ENCODE peak calls at places on chromosomes 11 and 22, in nine cellular contexts. L, B, F, U, K, H, G, O and W are unnamed samples.

GRCh38 chr11:132007184-132007583 is 636.8 kb downstream of the NTM start:
- DNase-seq in F (no peak), B (no peak), L (no peak), K (no peak), H (no peak), U (no peak), O (no peak), G (no peak), W (no peak)

GRCh38 chr22:29344137-29344536 is 28.6 kb upstream of the RASL10A start:
- DNase-seq in B (peak), H (peak), O (no peak), G (peak), F (peak), K (no peak), L (peak), U (peak), W (no peak)

GRCh38 chr11:121418625-121419114 is 33.4 kb upstream of the SORL1 start:
- DNase-seq in L (no peak), O (no peak), H (no peak), B (no peak), K (no peak), U (peak), G (no peak), F (no peak), W (no peak)

GRCh38 chr11:128715691-128716153 is 21.9 kb downstream of the FLI1 start:
- DNase-seq in G (no peak), U (peak), K (no peak), L (no peak), O (no peak), F (no peak), B (no peak), H (peak), W (no peak)

GRCh38 chr22:50308597-50308935 is 1.1 kb upstream of the PLXNB2 start:
- DNase-seq in O (no peak), K (no peak), F (no peak), L (no peak), G (no peak), H (no peak), B (no peak), U (peak), W (peak)

GRCh38 chr11:127640822-127641485 is 640.4 kb upstream of the KIRREL3 start:
- DNase-seq in U (no peak), H (peak), B (peak), L (no peak), O (no peak), K (no peak), F (no peak), G (no peak), W (no peak)

GRCh38 chr22:31605851-31606585 is 56.0 kb downstream of the PISD start:
- DNase-seq in K (peak), F (no peak), U (no peak), L (no peak), G (peak), O (no peak), H (no peak), B (no peak), W (peak)

GRCh38 chr11:77236901-77237300 is 64.6 kb downstream of the GDPD4 start:
- DNase-seq in H (no peak), B (no peak), U (no peak), L (no peak), G (no peak), K (no peak), F (no peak), O (no peak), W (no peak)

GRCh38 chr22:48740731-48741405 is 1086.8 kb downstream of the BRD1 start:
- DNase-seq in F (no peak), U (no peak), H (no peak), O (no peak), K (no peak), B (no peak), L (no peak), G (no peak), W (no peak)

GRCh38 chr11:64736654-64737053 is 7.3 kb downstream of the RASGRP2 start:
- DNase-seq in U (no peak), G (no peak), O (no peak), H (no peak), B (no peak), F (no peak), L (no peak), K (no peak), W (no peak)

GRCh38 chr11:64741393-64742086 is 2.4 kb downstream of the RASGRP2 start:
- DNase-seq in L (no peak), F (no peak), U (no peak), G (no peak), O (no peak), H (no peak), B (no peak), K (no peak), W (no peak)

GRCh38 chr11:64742940-64743590 is 877 bp downstream of the RASGRP2 start:
- DNase-seq in F (no peak), U (peak), O (no peak), H (no peak), K (no peak), G (no peak), L (peak), B (no peak), W (no peak)

GRCh38 chr11:64742087-64742939 is 1.6 kb downstream of the RASGRP2 start:
- DNase-seq in F (no peak), K (no peak), B (no peak), L (no peak), H (no peak), U (no peak), G (no peak), O (no peak), W (no peak)

DNA sequence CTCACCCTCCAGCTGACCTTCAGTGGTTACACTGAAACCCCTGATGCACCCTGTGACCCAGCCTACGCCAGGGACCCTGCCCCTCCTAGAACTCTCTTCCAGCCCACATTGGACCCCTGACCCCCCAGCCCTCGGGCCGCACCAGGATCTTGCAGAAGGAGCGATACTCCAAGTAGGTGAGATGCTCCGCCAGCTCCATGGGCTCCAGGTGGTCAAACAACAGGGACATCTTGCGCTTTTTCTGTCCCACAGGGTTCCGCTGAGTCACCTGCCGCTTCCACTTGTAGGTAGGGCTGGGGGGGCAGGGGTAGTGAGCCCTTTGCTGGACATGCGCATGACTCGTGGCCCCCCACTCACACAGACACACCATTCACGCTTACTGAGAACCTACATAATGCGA is 4.1 kb downstream of the RASGRP2 start:
- DNase-seq in U (no peak), F (no peak), K (no peak), H (no peak), B (no peak), G (no peak), L (no peak), O (no peak), W (no peak)
- H3K4me3 ChIP-seq in U (no peak), F (no peak), K (no peak), H (no peak), B (no peak), G (no peak), L (no peak), O (no peak), W (no peak)

DNA sequence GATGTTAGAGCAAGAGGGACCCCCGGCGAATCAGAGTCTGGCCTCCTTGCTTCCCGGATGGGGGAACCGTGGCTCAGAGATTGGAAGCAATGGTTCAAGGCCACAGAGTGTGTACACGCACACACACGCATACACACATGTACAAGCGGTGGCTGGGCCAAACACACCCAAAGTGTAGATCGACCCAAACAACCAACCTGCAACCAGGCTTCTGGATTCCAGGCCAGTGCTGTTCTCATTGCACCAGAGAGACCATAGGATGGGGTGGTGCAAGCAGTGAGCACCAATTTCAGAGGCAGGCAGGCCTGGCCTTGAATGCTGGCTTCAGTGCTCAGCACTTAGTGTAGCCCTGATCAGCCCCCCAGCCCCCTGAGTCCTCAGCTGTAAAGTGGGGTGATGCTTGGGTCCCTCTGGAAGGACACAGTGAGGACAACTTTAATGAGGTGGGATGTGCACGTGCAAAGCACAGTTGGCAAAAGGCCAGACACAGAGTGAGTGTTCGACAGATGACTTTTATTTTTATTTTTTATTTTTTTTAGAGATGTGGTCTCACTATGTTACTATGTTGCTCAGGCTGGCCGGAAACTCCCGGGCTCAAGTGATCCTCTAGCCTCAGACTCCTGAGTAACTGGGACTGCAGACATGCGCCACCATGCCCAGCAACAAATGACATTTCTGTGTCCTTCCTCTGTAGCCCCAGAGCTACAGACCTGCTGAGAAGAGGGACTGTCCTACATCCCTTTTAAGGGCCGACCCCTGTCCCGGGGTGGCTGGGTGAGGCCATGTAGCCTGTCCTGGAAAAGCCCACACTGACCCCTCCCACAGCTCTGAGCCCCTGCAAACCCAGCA is 7.1 kb upstream of the C11orf96 start:
- DNase-seq in G (no peak), F (no peak), L (no peak), K (no peak), B (no peak), O (no peak), H (no peak), U (no peak), W (no peak)
- H3K4me3 ChIP-seq in G (no peak), F (no peak), L (no peak), K (no peak), B (no peak), O (no peak), H (no peak), U (no peak), W (no peak)

GRCh38 chr22:23858484-23858815 is 775 bp downstream of the SLC2A11 start:
- DNase-seq in K (no peak), H (no peak), G (no peak), F (no peak), B (no peak), U (no peak), L (no peak), O (no peak), W (no peak)

GRCh38 chr22:23857606-23858483 is at the start of gene SLC2A11:
- DNase-seq in U (peak), B (peak), G (peak), K (peak), F (peak), H (peak), O (peak), L (peak), W (peak)

GRCh38 chr22:23859201-23859600 is 1.5 kb downstream of the SLC2A11 start:
- DNase-seq in U (no peak), K (no peak), H (no peak), O (no peak), L (no peak), F (no peak), G (no peak), B (no peak), W (no peak)

GRCh38 chr22:23862103-23862502 is 4.4 kb downstream of the SLC2A11 start:
- DNase-seq in U (peak), G (peak), O (no peak), K (no peak), L (peak), H (peak), B (no peak), F (no peak), W (no peak)

GRCh38 chr22:23856721-23857605 is 712 bp upstream of the SLC2A11 start:
- DNase-seq in B (no peak), K (no peak), L (peak), U (peak), G (peak), O (no peak), F (no peak), H (peak), W (peak)
- H3K4me3 ChIP-seq in B (peak), K (peak), L (peak), U (peak), G (peak), O (peak), F (peak), H (peak), W (peak)

DNA sequence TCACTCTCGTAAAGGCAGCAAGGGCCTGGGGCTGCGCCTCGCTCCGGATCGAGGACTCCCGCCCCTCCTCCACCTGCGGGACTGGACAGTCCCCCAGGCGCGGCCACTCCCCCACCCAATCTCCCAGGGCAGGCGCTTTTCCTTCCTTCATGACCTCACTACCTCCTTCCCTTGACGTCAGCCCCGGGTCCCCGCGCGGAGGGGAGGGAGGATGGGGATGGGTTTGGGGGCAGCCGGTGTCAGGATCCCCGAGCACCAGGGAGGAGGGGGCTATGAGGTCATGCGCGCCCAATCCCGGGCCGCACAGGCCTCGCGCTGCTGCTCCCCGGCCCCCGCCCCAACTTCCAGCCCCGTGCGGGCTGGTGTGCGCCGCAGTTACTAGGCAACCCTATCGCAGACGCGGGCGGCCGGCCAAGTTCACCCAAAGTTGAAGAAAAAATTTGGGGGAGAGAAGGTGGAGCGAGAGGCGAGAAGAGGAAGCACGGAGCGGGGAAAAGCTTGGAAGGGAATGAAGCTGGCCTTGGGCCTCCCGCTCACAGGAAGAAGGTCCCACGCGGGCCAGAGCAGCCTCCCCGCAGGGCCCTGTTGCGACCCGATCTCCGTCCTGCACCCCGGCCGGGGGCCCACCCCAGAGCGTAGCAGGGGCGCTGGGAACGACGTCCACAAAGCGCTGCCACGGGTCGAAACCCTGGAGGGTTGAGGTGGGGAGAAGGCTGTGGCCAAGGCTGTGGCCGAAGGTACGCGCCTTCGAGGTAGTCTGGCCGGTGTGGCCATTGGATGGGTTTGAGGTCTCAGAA is 8.3 kb downstream of the WT1 start:
- DNase-seq in L (no peak), K (no peak), U (peak), B (no peak), F (no peak), H (no peak), O (no peak), G (no peak), W (no peak)
- H3K4me3 ChIP-seq in L (no peak), K (no peak), U (peak), B (no peak), F (no peak), H (no peak), O (no peak), G (no peak), W (no peak)

GRCh38 chr11:117231637-117232021 is 244 bp downstream of the PCSK7 start:
- DNase-seq in F (no peak), L (no peak), O (no peak), G (no peak), K (no peak), H (no peak), B (no peak), U (no peak), W (no peak)

GRCh38 chr11:117230981-117231636 is 764 bp downstream of the PCSK7 start:
- DNase-seq in K (peak), U (no peak), H (no peak), G (no peak), B (no peak), L (peak), F (no peak), O (no peak), W (no peak)

GRCh38 chr11:117229931-117230285 is 2.0 kb downstream of the PCSK7 start:
- DNase-seq in K (peak), H (no peak), F (no peak), U (no peak), O (no peak), B (no peak), L (no peak), G (no peak), W (no peak)

GRCh38 chr11:117229411-117229810 is 2.5 kb downstream of the PCSK7 start:
- DNase-seq in O (no peak), B (no peak), H (no peak), L (no peak), F (no peak), G (no peak), K (peak), U (no peak), W (no peak)

GRCh38 chr11:117230286-117230961 is 1.4 kb downstream of the PCSK7 start:
- DNase-seq in H (peak), K (peak), L (no peak), F (no peak), U (peak), B (no peak), G (peak), O (peak), W (no peak)
- H3K4me3 ChIP-seq in H (no peak), K (peak), L (peak), F (peak), U (no peak), B (no peak), G (peak), O (peak), W (peak)

GRCh38 chr11:66883021-66883968 is 26.4 kb downstream of the LRFN4 start:
- DNase-seq in O (no peak), G (peak), U (peak), H (peak), K (peak), F (peak), B (peak), L (peak), W (peak)
- H3K4me3 ChIP-seq in O (no peak), G (no peak), U (no peak), H (no peak), K (no peak), F (no peak), B (no peak), L (no peak), W (peak)

DNA sequence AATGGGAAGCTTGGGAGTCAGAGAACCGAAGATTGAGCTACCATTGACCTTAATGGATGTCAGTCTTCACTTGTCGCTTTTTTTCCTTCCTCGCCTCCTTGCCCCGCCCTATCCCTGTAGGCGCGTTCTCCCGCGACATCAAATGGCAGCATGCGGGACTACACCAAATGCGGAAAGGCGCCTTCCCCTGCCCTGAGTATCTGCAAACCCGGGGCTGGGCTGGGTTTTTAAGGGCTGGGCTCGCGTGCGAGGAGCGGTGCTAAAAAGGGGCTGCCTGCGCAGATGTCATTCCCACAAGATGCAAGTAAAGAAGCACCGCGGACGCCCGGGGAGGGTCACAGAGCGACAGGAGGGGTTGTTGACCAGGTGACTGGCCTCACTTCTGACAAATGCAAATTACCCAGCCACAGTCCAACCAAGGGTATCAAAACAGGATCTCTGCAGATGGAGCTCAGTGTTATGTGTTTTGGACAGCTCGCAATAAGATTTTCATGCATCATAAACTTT is 4.7 kb upstream of the FAM111B start:
- DNase-seq in L (no peak), H (peak), F (no peak), O (peak), U (peak), K (no peak), B (no peak), G (peak), W (peak)
- H3K4me3 ChIP-seq in L (no peak), H (peak), F (peak), O (peak), U (peak), K (peak), B (peak), G (peak), W (peak)

DNA sequence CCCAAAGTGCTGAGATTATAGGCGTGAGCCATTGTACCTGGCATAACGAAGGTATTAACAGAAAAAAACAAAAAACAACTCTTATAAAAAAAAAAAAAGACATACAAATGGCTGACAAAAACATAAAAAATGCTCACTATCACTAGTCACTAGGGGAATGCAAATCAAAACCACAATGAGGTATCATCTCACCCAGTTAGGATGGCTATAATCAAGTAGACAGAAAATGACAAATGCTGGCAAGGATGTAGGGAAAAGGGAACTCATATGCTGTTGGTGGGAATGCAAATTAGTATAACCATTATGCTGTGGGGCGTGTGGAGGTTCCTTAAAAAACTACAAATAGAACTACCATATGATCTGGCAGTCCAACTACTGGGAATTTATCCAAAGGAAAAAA is 17.0 kb downstream of the THY1 start:
- DNase-seq in L (no peak), F (no peak), H (no peak), O (no peak), U (no peak), G (no peak), K (no peak), B (no peak), W (no peak)
- H3K4me3 ChIP-seq in L (no peak), F (no peak), H (no peak), O (no peak), U (no peak), G (no peak), K (no peak), B (no peak), W (no peak)